ENCODE peak calls at places on chromosome 18, in ten cellular contexts. D is lower lobe of right lung, Z is heart right ventricle, O is lung, V is Peyer's patch, A is endodermal cell, U is GM23338, J is transverse colon, C is left lung, G is GM12878. Y is an unnamed sample.

GRCh38 chr18:25047983-25048382 is 304.0 kb downstream of the ZNF521 start:
- DNase-seq in O (no peak), D (no peak), Z (no peak), G (no peak), V (no peak), C (no peak), A (peak; percentile 90), U (peak; percentile 95), J (no peak), Y (no peak)

GRCh38 chr18:66495844-66496243 is 108.0 kb downstream of the CDH19 start:
- DNase-seq in G (no peak), V (peak; percentile 48), Z (peak; percentile 14), O (peak; percentile 59), J (peak; percentile 30), A (peak; percentile 94), C (peak; percentile 23), U (peak; percentile 90), D (peak; percentile 57), Y (no peak)

GRCh38 chr18:79528846-79529245 is 133.1 kb downstream of the NFATC1 start:
- DNase-seq in J (peak; percentile 64), U (peak; percentile 85), V (peak; percentile 85), A (peak; percentile 93), Z (peak; percentile 54), D (peak; percentile 47), G (no peak), C (no peak), O (peak; percentile 53), Y (peak; percentile 82)

GRCh38 chr18:40159141-40160017 is 1795.7 kb upstream of the PIK3C3 start:
- DNase-seq in O (no peak), U (peak; percentile 71), D (no peak), A (no peak), C (no peak), V (no peak), J (no peak), Z (no peak), G (peak; percentile 1), Y (no peak)

GRCh38 chr18:48926420-48926857 is 24.3 kb downstream of the SMAD7 start:
- DNase-seq in G (no peak), J (peak; percentile 80), D (no peak), O (no peak), C (no peak), U (no peak), Z (no peak), V (peak; percentile 87), A (no peak), Y (no peak)

GRCh38 chr18:75395137-75395536 is 32.4 kb downstream of the SMIM21 start:
- DNase-seq in V (no peak), D (no peak), C (no peak), Z (no peak), A (no peak), O (no peak), G (no peak), J (no peak), U (peak; percentile 17), Y (no peak)

GRCh38 chr18:13165636-13166423 is 52.7 kb upstream of the LDLRAD4 start:
- DNase-seq in J (no peak), A (peak; percentile 80), Z (no peak), C (no peak), D (no peak), O (no peak), V (no peak), U (peak; percentile 41), G (no peak), Y (no peak)

GRCh38 chr18:56431551-56431950 is 206.8 kb downstream of the TXNL1 start:
- DNase-seq in O (no peak), C (no peak), V (no peak), Z (no peak), G (no peak), A (no peak), J (no peak), U (no peak), D (no peak), Y (no peak)

GRCh38 chr18:25187582-25188291 is 164.2 kb downstream of the ZNF521 start:
- DNase-seq in O (no peak), V (no peak), Z (no peak), C (no peak), J (no peak), D (no peak), U (no peak), G (no peak), A (no peak), Y (no peak)

GRCh38 chr18:23876496-23876895 is 138.1 kb upstream of the TTC39C start:
- DNase-seq in Z (no peak), U (no peak), J (no peak), D (no peak), V (no peak), A (no peak), G (no peak), C (no peak), O (no peak), Y (no peak)

GRCh38 chr18:49139726-49140125 is 189.0 kb upstream of the SMAD7 start:
- DNase-seq in O (no peak), U (no peak), J (no peak), D (no peak), G (no peak), A (no peak), C (no peak), V (no peak), Z (no peak), Y (no peak)

GRCh38 chr18:25727281-25727680 is 363.1 kb downstream of the SS18 start:
- DNase-seq in J (no peak), G (no peak), V (no peak), O (no peak), C (no peak), A (no peak), U (no peak), D (no peak), Z (no peak), Y (no peak)

GRCh38 chr18:5806860-5807259 is 88.5 kb downstream of the TMEM200C start:
- DNase-seq in U (no peak), G (no peak), J (no peak), C (no peak), V (no peak), O (no peak), D (no peak), Z (no peak), A (no peak), Y (no peak)
- H3K4me3 ChIP-seq in U (no peak overlapping the region), G (no peak overlapping the region), J (no peak overlapping the region), C (no peak overlapping the region), V (no peak overlapping the region), O (no peak overlapping the region), D (no peak overlapping the region), Z (no peak overlapping the region), A (peak overlapping the region; percentile 13), Y (no peak overlapping the region)

GRCh38 chr18:57743008-57743407 is 60.1 kb downstream of the ATP8B1 start:
- DNase-seq in V (no peak), C (no peak), Z (no peak), A (no peak), G (no peak), O (no peak), J (no peak), U (no peak), D (no peak), Y (no peak)

GRCh38 chr18:57733861-57734260 is 69.3 kb downstream of the ATP8B1 start:
- DNase-seq in D (no peak), V (no peak), C (no peak), O (no peak), G (no peak), U (no peak), A (no peak), J (no peak), Z (no peak), Y (no peak)

GRCh38 chr18:57737661-57738060 is 65.5 kb downstream of the ATP8B1 start:
- DNase-seq in D (peak; percentile 86), J (peak; percentile 48), O (peak; percentile 86), A (no peak), V (peak; percentile 62), U (no peak), C (peak; percentile 82), G (no peak), Z (peak; percentile 39), Y (no peak)

GRCh38 chr18:57741273-57741672 is 61.8 kb downstream of the ATP8B1 start:
- DNase-seq in Z (no peak), D (no peak), J (no peak), C (no peak), G (no peak), U (no peak), A (no peak), V (no peak), O (no peak), Y (no peak)

DNA sequence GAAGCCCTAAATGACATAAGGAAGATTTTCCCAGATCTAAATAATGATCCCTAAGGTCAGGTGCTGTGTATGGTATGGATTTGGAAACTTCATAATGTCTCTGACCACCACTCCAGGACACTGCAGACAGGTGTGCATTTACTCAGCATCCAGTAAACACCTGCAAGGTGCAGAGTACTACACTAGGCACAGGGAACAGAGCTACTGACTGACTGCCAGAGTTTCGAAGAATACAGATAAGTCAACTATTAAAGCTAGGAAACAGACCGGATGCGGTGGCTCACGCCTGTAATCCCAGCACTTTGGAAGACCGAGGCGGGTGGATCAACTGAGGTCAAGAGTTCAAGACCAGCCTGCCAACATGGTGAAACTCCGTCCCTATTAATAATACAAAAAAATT is 65.0 kb downstream of the ATP8B1 start:
- DNase-seq in V (no peak), C (no peak), J (no peak), G (no peak), U (no peak), O (no peak), D (no peak), A (no peak), Z (no peak), Y (no peak)
- H3K4me1 ChIP-seq in V (no peaks in the 10 kb centered on the region), C (peaks cover 16% of the 10 kb centered on the region), J (peaks cover 20% of the 10 kb centered on the region), G (no peaks in the 10 kb centered on the region), U (no peaks in the 10 kb centered on the region), O (peaks cover 3% of the 10 kb centered on the region), D (peaks cover 20% of the 10 kb centered on the region), A (no peaks in the 10 kb centered on the region), Z (no peaks in the 10 kb centered on the region), Y (no peaks in the 10 kb centered on the region)

GRCh38 chr18:45749918-45750689 is 26.1 kb downstream of the SLC14A1 start:
- DNase-seq in V (no peak), Z (no peak), J (no peak), D (no peak), G (peak; percentile 32), O (no peak), A (no peak), C (no peak), U (no peak), Y (no peak)

GRCh38 chr18:45748531-45748930 is 24.6 kb downstream of the SLC14A1 start:
- DNase-seq in A (no peak), Z (no peak), D (no peak), J (no peak), U (no peak), C (no peak), G (no peak), V (no peak), O (no peak), Y (no peak)

GRCh38 chr18:45741056-45741455 is 17.1 kb downstream of the SLC14A1 start:
- DNase-seq in V (no peak), G (no peak), Z (no peak), O (no peak), J (no peak), D (no peak), C (no peak), A (no peak), U (no peak), Y (no peak)

GRCh38 chr18:45745817-45746461 is 22.0 kb downstream of the SLC14A1 start:
- DNase-seq in J (no peak), U (no peak), O (no peak), A (no peak), D (no peak), Z (no peak), G (no peak), C (no peak), V (no peak), Y (no peak)
- TF ChIP-seq CTCF in J (no peak), U (no peak), O (no peak), A (no peak), D (no peak), Z (no peak), G (no peak), C (no peak), V (no peak), Y (no peak)

GRCh38 chr18:57754577-57755330 is 48.4 kb downstream of the ATP8B1 start:
- DNase-seq in C (no peak), J (no peak), V (no peak), Z (no peak), A (no peak), O (no peak), G (peak; percentile 38), U (no peak), D (no peak), Y (no peak)
- H3K4me3 ChIP-seq in C (no peak overlapping the region), J (no peak overlapping the region), V (no peak overlapping the region), Z (no peak overlapping the region), A (no peak overlapping the region), O (no peak overlapping the region), G (no peak overlapping the region), U (no peak overlapping the region), D (no peak overlapping the region), Y (no peak overlapping the region)